ENCODE peak calls at places on chromosomes 2 and 18, in four cellular contexts. W, F, L and O are unnamed samples.
A peak's percentile ranks its signal among the peaks of the same experiment; 100 is the strongest.

GRCh38 chr2:106566050-106566449 is 78.9 kb downstream of the CD8B2 start:
- DNase-seq in W (no peak), F (no peak), L (no peak), O (no peak)

GRCh38 chr2:190996338-190996946 is 17.5 kb downstream of the STAT1 start:
- DNase-seq in W (peak; percentile 68), F (peak; percentile 75), L (peak; percentile 66), O (no peak)

GRCh38 chr18:1261054-1261453 is 356.4 kb downstream of the ADCYAP1 start:
- DNase-seq in W (no peak), F (no peak), L (no peak), O (no peak)

GRCh38 chr18:62420151-62420512 is 95.0 kb downstream of the TNFRSF11A start:
- DNase-seq in W (no peak), F (peak; percentile 66), L (peak; percentile 51), O (no peak)

GRCh38 chr2:237867465-237867864 is 8.0 kb downstream of the RAMP1 start:
- DNase-seq in W (no peak), F (peak; percentile 48), L (no peak), O (no peak)

GRCh38 chr18:60062396-60062795 is 162.6 kb downstream of the PMAIP1 start:
- DNase-seq in W (no peak), F (no peak), L (no peak), O (no peak)

GRCh38 chr2:80078290-80079036 is 226.1 kb downstream of the LRRTM1 start:
- DNase-seq in W (no peak), F (no peak), L (no peak), O (no peak)

GRCh38 chr18:48138211-48138610 is 207.8 kb upstream of the SMAD2 start:
- DNase-seq in W (no peak), F (no peak), L (no peak), O (no peak)

GRCh38 chr2:61710711-61711110 is 143.1 kb downstream of the FAM161A start:
- DNase-seq in W (no peak), F (no peak), L (no peak), O (no peak)

GRCh38 chr2:239440511-239440959 is 39.7 kb upstream of the HDAC4 start:
- DNase-seq in W (no peak), F (no peak), L (no peak), O (no peak)

GRCh38 chr2:242004223-242004901 is 134.8 kb downstream of the RTP5 start:
- DNase-seq in W (no peak), F (no peak), L (no peak), O (no peak)

GRCh38 chr2:238686223-238686622 is 161.7 kb upstream of the TWIST2 start:
- DNase-seq in W (no peak), F (no peak), L (no peak), O (no peak)

GRCh38 chr2:45450633-45451032 is 160.4 kb downstream of the SRBD1 start:
- DNase-seq in W (no peak), F (no peak), L (no peak), O (no peak)

GRCh38 chr2:6773007-6773693 is 92.6 kb downstream of the CMPK2 start:
- DNase-seq in W (peak; percentile 71), F (peak; percentile 88), L (peak; percentile 73), O (peak; percentile 86)

GRCh38 chr2:47595690-47596089 is 187.3 kb upstream of the MSH6 start:
- DNase-seq in W (no peak), F (no peak), L (no peak), O (peak; percentile 16)

GRCh38 chr2:111168528-111168929 is 47.8 kb downstream of the BCL2L11 start:
- DNase-seq in W (no peak), F (peak; percentile 87), L (peak; percentile 87), O (no peak)

GRCh38 chr2:28333606-28334526 is 58.8 kb upstream of the FOSL2 start:
- DNase-seq in W (no peak), F (no peak), L (no peak), O (no peak)

GRCh38 chr2:126886201-126886905 is 12.3 kb upstream of the TEX51 start:
- DNase-seq in W (peak; percentile 89), F (peak; percentile 72), L (peak; percentile 88), O (peak; percentile 88)

GRCh38 chr2:75403991-75404428 is 156.7 kb downstream of the EVA1A start:
- DNase-seq in W (peak; percentile 57), F (no peak), L (peak; percentile 65), O (no peak)

GRCh38 chr2:37376421-37377186 is 32.2 kb downstream of the QPCT start:
- DNase-seq in W (peak; percentile 64), F (peak; percentile 71), L (peak; percentile 81), O (no peak)

GRCh38 chr18:79625195-79625923 is 54.2 kb upstream of the CTDP1 start:
- DNase-seq in W (no peak), F (peak; percentile 30), L (no peak), O (peak; percentile 70)

GRCh38 chr2:223599646-223600009 is 2.5 kb downstream of the SCG2 start:
- DNase-seq in W (no peak), F (no peak), L (no peak), O (no peak)

GRCh38 chr2:64978514-64979268 is 10.5 kb upstream of the SLC1A4 start:
- DNase-seq in W (no peak), F (no peak), L (peak; percentile 56), O (no peak)

GRCh38 chr2:73262108-73262651 is 22.1 kb downstream of the FBXO41 start:
- DNase-seq in W (no peak), F (no peak), L (no peak), O (no peak)

GRCh38 chr18:79383388-79384056 is 12.2 kb upstream of the NFATC1 start:
- DNase-seq in W (no peak), F (peak; percentile 61), L (no peak), O (peak; percentile 77)

GRCh38 chr2:55460562-55460961 is 40.9 kb upstream of the CCDC88A start:
- DNase-seq in W (no peak), F (no peak), L (peak; percentile 52), O (no peak)

GRCh38 chr18:46378864-46379207 is 274.7 kb downstream of the HAUS1 start:
- DNase-seq in W (no peak), F (no peak), L (no peak), O (no peak)

GRCh38 chr2:202135111-202135874 is 62.2 kb downstream of the KIAA2012 start:
- DNase-seq in W (no peak), F (no peak), L (peak; percentile 90), O (peak; percentile 95)

GRCh38 chr2:19217203-19217602 is 141.2 kb downstream of the OSR1 start:
- DNase-seq in W (no peak), F (no peak), L (no peak), O (no peak)

GRCh38 chr18:48909721-48910120 is 41.0 kb downstream of the SMAD7 start:
- DNase-seq in W (no peak), F (peak; percentile 50), L (no peak), O (no peak)

GRCh38 chr2:217903859-217904613 is 98.8 kb downstream of the TNS1 start:
- DNase-seq in W (no peak), F (no peak), L (peak; percentile 70), O (peak; percentile 91)

GRCh38 chr2:134367915-134368911 is 114.3 kb downstream of the MGAT5 start:
- DNase-seq in W (no peak), F (no peak), L (no peak), O (no peak)

GRCh38 chr2:31324000-31324633 is 90.2 kb downstream of the EHD3 start:
- DNase-seq in W (no peak), F (no peak), L (no peak), O (no peak)

GRCh38 chr18:38256366-38256765 is 690.8 kb upstream of the CELF4 start:
- DNase-seq in W (no peak), F (no peak), L (no peak), O (no peak)

GRCh38 chr18:59952283-59953007 is 52.6 kb downstream of the PMAIP1 start:
- DNase-seq in W (no peak), F (no peak), L (no peak), O (no peak)

GRCh38 chr2:140759431-140760156 is 1371.2 kb downstream of the LRP1B start:
- DNase-seq in W (no peak), F (no peak), L (no peak), O (no peak)